ENCODE peak calls at places on chromosomes 3 and 15, in nine cellular contexts. Q is natural killer cell, N is breast epithelium, X is GM06990, F is HuH-7, S is BJ, L is EL, T is pancreas, Y is DMS153. E is an unnamed sample.
A peak's percentile ranks its signal among the peaks of the same experiment; 100 is the strongest.

GRCh38 chr3:31561891-31562290 is 29.2 kb downstream of the STT3B start:
- DNase-seq in Q (no peak), N (no peak), X (no peak), F (no peak), S (no peak), L (no peak), T (no peak), Y (no peak), E (no peak)

GRCh38 chr3:107987036-107987557 is 103.7 kb downstream of the CD47 start:
- DNase-seq in Q (no peak), N (peak; percentile 77), X (no peak), F (peak; percentile 40), S (peak; percentile 89), L (peak; percentile 96), T (peak; percentile 41), Y (peak; percentile 5), E (peak; percentile 83)

GRCh38 chr15:71626596-71627088 is 183.7 kb upstream of the NR2E3 start:
- DNase-seq in Q (no peak), N (no peak), X (no peak), F (no peak), S (no peak), L (no peak), T (no peak), Y (no peak), E (no peak)

GRCh38 chr3:182713743-182714517 is 79.4 kb upstream of the ATP11B start:
- DNase-seq in Q (no peak), N (no peak), X (no peak), F (peak; percentile 40), S (peak; percentile 23), L (peak; percentile 65), T (no peak), Y (peak; percentile 74), E (peak; percentile 74)

GRCh38 chr3:56884387-56884786 is 82.6 kb upstream of the ARHGEF3 start:
- DNase-seq in Q (no peak), N (no peak), X (no peak), F (no peak), S (no peak), L (no peak), T (no peak), Y (no peak), E (no peak)

GRCh38 chr15:74193305-74193718 is 9.3 kb downstream of the STRA6 start:
- DNase-seq in Q (no peak), N (no peak), X (peak; percentile 39), F (no peak), S (peak; percentile 68), L (peak; percentile 93), T (no peak), Y (no peak), E (peak; percentile 84)

GRCh38 chr3:177724020-177724638 is 526.8 kb upstream of the TBL1XR1 start:
- DNase-seq in Q (no peak), N (no peak), X (no peak), F (no peak), S (no peak), L (no peak), T (no peak), Y (peak; percentile 48), E (no peak)

GRCh38 chr3:110598847-110599490 is 472.6 kb upstream of the NECTIN3 start:
- DNase-seq in Q (no peak), N (no peak), X (no peak), F (no peak), S (no peak), L (peak; percentile 83), T (no peak), Y (no peak), E (no peak)

GRCh38 chr3:71784201-71784913 is 591 bp downstream of the PROK2 start:
- DNase-seq in Q (no peak), N (no peak), X (no peak), F (no peak), S (no peak), L (no peak), T (no peak), Y (no peak), E (no peak)

GRCh38 chr3:195834675-195835583 is 23.2 kb upstream of the MUC4 start:
- DNase-seq in Q (no peak), N (no peak), X (no peak), F (no peak), S (no peak), L (no peak), T (no peak), Y (no peak), E (no peak)

GRCh38 chr3:124246949-124247348 is 255.0 kb upstream of the ROPN1 start:
- DNase-seq in Q (no peak), N (no peak), X (no peak), F (peak; percentile 37), S (no peak), L (no peak), T (no peak), Y (peak; percentile 37), E (peak; percentile 45)

GRCh38 chr3:193982258-193982659 is 153.7 kb upstream of the HES1 start:
- DNase-seq in Q (no peak), N (peak; percentile 59), X (no peak), F (no peak), S (no peak), L (no peak), T (peak; percentile 46), Y (no peak), E (no peak)

GRCh38 chr15:94792166-94792565 is 560.8 kb downstream of the MCTP2 start:
- DNase-seq in Q (no peak), N (no peak), X (no peak), F (no peak), S (no peak), L (peak; percentile 31), T (no peak), Y (no peak), E (no peak)

GRCh38 chr3:46187876-46188275 is 20.2 kb downstream of the CCR1 start:
- DNase-seq in Q (no peak), N (no peak), X (peak; percentile 30), F (no peak), S (no peak), L (peak; percentile 84), T (no peak), Y (no peak), E (no peak)